ENCODE peak calls at places on chromosomes 11 and 22, in six cellular contexts. D is left ventricle myocardium inferior, Z is fibroblast of lung, G is GM12865, H is heart right ventricle, J is SK-N-SH. X is an unnamed sample.

GRCh38 chr11:72814139-72814830 is at the start of gene ATG16L2:
- DNase-seq in D (peak), Z (peak), G (peak), H (peak), J (peak), X (peak)

GRCh38 chr22:17943533-17944204 is 80.7 kb downstream of the MICAL3 start:
- DNase-seq in D (no peak), Z (no peak), G (no peak), H (no peak), J (no peak), X (no peak)

GRCh38 chr11:84564180-84564866 is 1062.8 kb downstream of the DLG2 start:
- DNase-seq in D (no peak), Z (peak), G (peak), H (no peak), J (peak), X (no peak)

GRCh38 chr11:94183886-94184264 is 55.2 kb downstream of the PANX1 start:
- DNase-seq in D (peak), Z (peak), G (peak), H (peak), J (peak), X (no peak)

GRCh38 chr22:23692598-23693291 is 1.9 kb downstream of the RGL4 start:
- DNase-seq in D (no peak), Z (no peak), G (no peak), H (no peak), J (no peak), X (no peak)

GRCh38 chr22:22683668-22684361 is 39.4 kb downstream of the GGTLC2 start:
- DNase-seq in D (no peak), Z (no peak), G (no peak), H (no peak), J (no peak), X (no peak)

GRCh38 chr22:20243545-20244249 is 24.4 kb downstream of the RTN4R start:
- DNase-seq in D (peak), Z (peak), G (peak), H (peak), J (peak), X (no peak)

GRCh38 chr11:112005422-112006094 is 19.6 kb upstream of the DLAT start:
- DNase-seq in D (no peak), Z (no peak), G (no peak), H (no peak), J (no peak), X (no peak)

GRCh38 chr11:32602657-32603410 is 19.2 kb downstream of the EIF3M start:
- DNase-seq in D (no peak), Z (peak), G (no peak), H (no peak), J (no peak), X (no peak)

GRCh38 chr11:108973402-108974119 is 308.7 kb downstream of the DDX10 start:
- DNase-seq in D (no peak), Z (peak), G (no peak), H (no peak), J (no peak), X (no peak)

GRCh38 chr11:9953994-9954626 is 290.2 kb downstream of the SWAP70 start:
- DNase-seq in D (no peak), Z (peak), G (no peak), H (no peak), J (no peak), X (no peak)

GRCh38 chr11:29312817-29313216 is 704.0 kb downstream of the KCNA4 start:
- DNase-seq in D (no peak), Z (peak), G (no peak), H (no peak), J (no peak), X (no peak)

GRCh38 chr11:115645631-115646271 is 141.5 kb upstream of the CADM1 start:
- DNase-seq in D (peak), Z (no peak), G (no peak), H (peak), J (peak), X (no peak)

GRCh38 chr11:35619754-35620640 is 1.7 kb downstream of the FJX1 start:
- DNase-seq in D (peak), Z (peak), G (peak), H (peak), J (peak), X (no peak)

GRCh38 chr11:110850846-110851245 is 138.6 kb upstream of the ARHGAP20 start:
- DNase-seq in D (no peak), Z (no peak), G (no peak), H (no peak), J (no peak), X (no peak)

GRCh38 chr11:76918941-76919386 is 58.2 kb downstream of the ACER3 start:
- DNase-seq in D (no peak), Z (peak), G (peak), H (peak), J (peak), X (no peak)

GRCh38 chr11:64007629-64008282 is 21.5 kb downstream of the OTUB1 start:
- DNase-seq in D (peak), Z (peak), G (no peak), H (peak), J (peak), X (peak)
- H3K4me3 ChIP-seq in D (peak), Z (peak), G (no peak), H (peak), J (no peak), X (no peak)

GRCh38 chr22:25165785-25166184 is 33.9 kb upstream of the CRYBB3 start:
- DNase-seq in D (no peak), Z (no peak), G (no peak), H (no peak), J (no peak), X (peak)

GRCh38 chr22:25166266-25167056 is 33.2 kb upstream of the CRYBB3 start:
- DNase-seq in D (no peak), Z (no peak), G (no peak), H (no peak), J (no peak), X (no peak)

GRCh38 chr22:25167082-25167481 is 32.6 kb upstream of the CRYBB3 start:
- DNase-seq in D (no peak), Z (no peak), G (no peak), H (no peak), J (no peak), X (no peak)

GRCh38 chr22:25169278-25170031 is 30.2 kb upstream of the CRYBB3 start:
- DNase-seq in D (no peak), Z (no peak), G (no peak), H (no peak), J (no peak), X (no peak)

GRCh38 chr22:25167834-25168601 is 31.6 kb upstream of the CRYBB3 start:
- DNase-seq in D (no peak), Z (no peak), G (no peak), H (no peak), J (no peak), X (no peak)
- H3K4me3 ChIP-seq in D (no peak), Z (no peak), G (no peak), H (no peak), J (no peak), X (no peak)

GRCh38 chr11:69705246-69705856 is 1.5 kb upstream of the FGF19 start:
- DNase-seq in D (no peak), Z (no peak), G (no peak), H (no peak), J (peak), X (no peak)

GRCh38 chr11:69703711-69704507 is at the start of gene FGF19:
- DNase-seq in D (no peak), Z (no peak), G (no peak), H (no peak), J (peak), X (no peak)

GRCh38 chr11:69705901-69706787 is 2.3 kb upstream of the FGF19 start:
- DNase-seq in D (no peak), Z (no peak), G (no peak), H (no peak), J (no peak), X (no peak)

GRCh38 chr11:69702769-69703510 is 882 bp downstream of the FGF19 start:
- DNase-seq in D (no peak), Z (no peak), G (no peak), H (no peak), J (no peak), X (no peak)

DNA sequence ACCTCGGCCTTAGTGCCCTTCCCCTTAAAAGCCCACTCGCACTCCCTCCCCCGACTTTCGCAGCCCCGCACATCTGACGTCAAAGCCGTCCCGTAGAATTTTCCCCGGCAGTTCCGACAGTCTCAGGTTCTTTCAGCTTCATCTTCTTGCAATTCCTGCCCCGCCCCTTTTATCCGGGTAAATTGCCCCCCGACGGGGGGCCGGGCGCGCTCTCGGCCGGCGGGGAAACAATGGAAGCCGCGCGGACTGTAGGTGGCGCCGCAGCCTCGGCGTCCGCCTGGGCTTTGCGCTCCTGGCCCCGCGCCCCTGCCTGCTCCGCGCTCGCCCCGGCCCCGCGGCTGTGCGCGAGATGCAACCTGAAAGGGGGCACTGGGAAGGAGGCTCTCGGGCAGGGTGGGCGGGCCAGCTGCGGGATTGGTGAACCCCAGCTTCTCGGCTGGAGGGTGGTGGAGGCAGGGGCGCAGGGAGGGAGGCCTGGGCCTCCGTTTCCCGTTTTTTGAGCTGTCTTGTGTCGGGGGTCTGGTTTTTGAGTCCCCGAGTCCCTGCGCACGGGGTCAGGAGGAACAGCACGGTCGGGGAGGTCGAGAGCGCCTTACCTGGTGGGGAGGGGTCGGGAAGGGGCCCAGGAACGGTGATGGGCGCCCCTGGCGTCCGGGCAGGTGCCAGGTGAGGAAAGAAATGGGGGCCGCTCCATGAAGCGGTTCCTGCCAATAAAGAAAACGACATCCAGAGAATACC is 855 bp upstream of the FGF19 start:
- DNase-seq in D (no peak), Z (no peak), G (no peak), H (no peak), J (peak), X (no peak)
- H3K4me3 ChIP-seq in D (peak), Z (no peak), G (no peak), H (peak), J (peak), X (no peak)

DNA sequence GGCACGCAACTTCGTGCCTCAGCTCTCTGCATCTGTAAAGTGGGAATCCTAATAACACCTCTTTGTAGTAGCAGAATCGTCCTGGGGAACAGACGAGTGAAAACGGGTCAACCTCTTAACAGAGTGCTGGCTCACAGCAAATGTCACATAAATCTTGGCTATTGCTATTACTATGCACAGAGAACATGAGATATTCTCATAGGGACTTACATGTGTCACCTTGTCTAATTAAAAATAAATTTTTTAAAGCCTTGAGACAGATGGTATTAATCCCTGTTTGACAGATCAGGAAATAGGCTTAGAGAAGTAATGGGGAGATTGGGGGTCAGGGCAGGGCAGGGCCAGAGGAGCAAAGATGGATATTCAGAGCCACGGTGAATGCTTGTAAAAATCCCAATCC is 44.3 kb upstream of the IGSF9B start:
- DNase-seq in D (no peak), Z (no peak), G (no peak), H (no peak), J (no peak), X (no peak)
- H3K4me3 ChIP-seq in D (no peak), Z (no peak), G (no peak), H (no peak), J (no peak), X (no peak)

GRCh38 chr11:118222437-118222836 is 2.4 kb downstream of the JAML start:
- DNase-seq in D (no peak), Z (no peak), G (no peak), H (no peak), J (no peak), X (no peak)
- H3K4me3 ChIP-seq in D (no peak), Z (no peak), G (no peak), H (no peak), J (no peak), X (no peak)

DNA sequence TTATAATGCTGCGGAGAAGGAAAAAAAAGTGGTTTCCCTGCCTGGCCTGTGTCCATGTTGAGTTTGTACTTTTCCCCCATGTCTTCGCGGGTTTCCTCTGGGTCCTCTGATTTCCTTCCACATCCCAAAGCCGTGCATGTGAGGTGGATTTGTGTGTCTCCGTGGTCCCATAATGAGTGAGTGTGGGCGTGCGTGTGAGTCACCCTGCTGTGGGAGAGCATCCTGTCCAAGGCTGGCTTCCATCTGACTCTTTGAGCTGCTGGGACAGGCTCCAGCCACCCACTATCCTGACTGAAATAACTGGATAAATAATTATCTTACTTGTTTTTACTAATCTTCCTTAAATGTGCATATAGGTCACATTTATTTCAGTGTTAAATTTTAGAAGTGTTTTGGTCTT is 29.7 kb upstream of the SNX19 start:
- DNase-seq in D (peak), Z (peak), G (no peak), H (peak), J (no peak), X (no peak)
- H3K4me3 ChIP-seq in D (no peak), Z (no peak), G (no peak), H (no peak), J (no peak), X (no peak)

DNA sequence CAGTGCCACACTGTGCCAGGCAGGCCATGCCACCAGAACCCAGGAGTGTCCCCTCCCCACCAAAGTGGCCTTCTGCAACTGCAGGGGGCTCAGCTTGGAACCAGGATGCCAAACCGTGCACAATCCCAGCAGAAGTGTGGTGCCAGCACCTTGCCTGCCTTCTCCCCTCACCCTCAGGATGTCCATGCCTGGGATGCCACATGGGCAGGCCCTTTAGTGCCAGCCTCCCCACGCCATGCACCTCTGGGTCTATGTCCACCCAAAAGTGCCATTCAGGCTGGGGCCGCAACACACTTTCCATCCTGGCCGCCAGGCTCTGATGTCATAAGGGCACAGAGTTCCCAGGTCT is 8.7 kb upstream of the TBC1D22A start:
- DNase-seq in D (no peak), Z (no peak), G (no peak), H (no peak), J (no peak), X (no peak)
- H3K4me3 ChIP-seq in D (peak), Z (peak), G (no peak), H (peak), J (no peak), X (no peak)